ENCODE peak calls at places on chromosome 14, in nine cellular contexts. One of them, this sample, is unnamed.
A peak's percentile ranks its signal among the peaks of the same experiment; 100 is the strongest.

GRCh38 chr14:44963775-44964380 is 1.9 kb downstream of the TOGARAM1 start:
- DNase-seq in activated CD4-positive, alpha-beta T cell treated with anti-CD3 and anti-CD28 coated beads, Interleukin-2, amount 50 U/mL, for 24 hours: no peak
- DNase-seq in MV-4-11: no peak
- DNase-seq in HT1080: peak; percentile 1
- DNase-seq in NCI-H1092 treated with DMSO at 0.1 percent for 48 hours: peak; percentile 21
- DNase-seq in esophagus squamous epithelium: no peak
- DNase-seq in KG1: no peak
- DNase-seq in uterus: no peak
- DNase-seq in iPS-NIHi11: no peak
- DNase-seq in this sample: no peak

GRCh38 chr14:90381011-90381790 is 15.6 kb upstream of the CALM1 start:
- DNase-seq in activated CD4-positive, alpha-beta T cell treated with anti-CD3 and anti-CD28 coated beads, Interleukin-2, amount 50 U/mL, for 24 hours: no peak
- DNase-seq in MV-4-11: no peak
- DNase-seq in HT1080: no peak
- DNase-seq in NCI-H1092 treated with DMSO at 0.1 percent for 48 hours: peak; percentile 57
- DNase-seq in esophagus squamous epithelium: no peak
- DNase-seq in KG1: no peak
- DNase-seq in uterus: peak; percentile 50
- DNase-seq in iPS-NIHi11: no peak
- DNase-seq in this sample: no peak

GRCh38 chr14:92551066-92551841 is 37.7 kb downstream of the RIN3 start:
- DNase-seq in activated CD4-positive, alpha-beta T cell treated with anti-CD3 and anti-CD28 coated beads, Interleukin-2, amount 50 U/mL, for 24 hours: no peak
- DNase-seq in MV-4-11: peak; percentile 66
- DNase-seq in HT1080: no peak
- DNase-seq in NCI-H1092 treated with DMSO at 0.1 percent for 48 hours: no peak
- DNase-seq in esophagus squamous epithelium: no peak
- DNase-seq in KG1: no peak
- DNase-seq in uterus: no peak
- DNase-seq in iPS-NIHi11: no peak
- DNase-seq in this sample: no peak

GRCh38 chr14:104223101-104223809 is 84.9 kb downstream of the KIF26A start:
- DNase-seq in activated CD4-positive, alpha-beta T cell treated with anti-CD3 and anti-CD28 coated beads, Interleukin-2, amount 50 U/mL, for 24 hours: no peak
- DNase-seq in MV-4-11: no peak
- DNase-seq in HT1080: no peak
- DNase-seq in NCI-H1092 treated with DMSO at 0.1 percent for 48 hours: peak; percentile 11
- DNase-seq in esophagus squamous epithelium: no peak
- DNase-seq in KG1: no peak
- DNase-seq in uterus: no peak
- DNase-seq in iPS-NIHi11: peak; percentile 55
- DNase-seq in this sample: no peak

GRCh38 chr14:24232645-24233537 is at the start of gene GMPR2:
- DNase-seq in activated CD4-positive, alpha-beta T cell treated with anti-CD3 and anti-CD28 coated beads, Interleukin-2, amount 50 U/mL, for 24 hours: no peak
- DNase-seq in MV-4-11: no peak
- DNase-seq in HT1080: no peak
- DNase-seq in NCI-H1092 treated with DMSO at 0.1 percent for 48 hours: no peak
- DNase-seq in esophagus squamous epithelium: no peak
- DNase-seq in KG1: no peak
- DNase-seq in uterus: no peak
- DNase-seq in iPS-NIHi11: peak; percentile 73
- DNase-seq in this sample: no peak

GRCh38 chr14:54610051-54610977 is 43.4 kb downstream of the SAMD4A start:
- DNase-seq in activated CD4-positive, alpha-beta T cell treated with anti-CD3 and anti-CD28 coated beads, Interleukin-2, amount 50 U/mL, for 24 hours: no peak
- DNase-seq in MV-4-11: no peak
- DNase-seq in HT1080: no peak
- DNase-seq in NCI-H1092 treated with DMSO at 0.1 percent for 48 hours: no peak
- DNase-seq in esophagus squamous epithelium: no peak
- DNase-seq in KG1: no peak
- DNase-seq in uterus: no peak
- DNase-seq in iPS-NIHi11: no peak
- DNase-seq in this sample: no peak

GRCh38 chr14:95183082-95183481 is 25.8 kb upstream of the DICER1 start:
- DNase-seq in activated CD4-positive, alpha-beta T cell treated with anti-CD3 and anti-CD28 coated beads, Interleukin-2, amount 50 U/mL, for 24 hours: no peak
- DNase-seq in MV-4-11: no peak
- DNase-seq in HT1080: no peak
- DNase-seq in NCI-H1092 treated with DMSO at 0.1 percent for 48 hours: no peak
- DNase-seq in esophagus squamous epithelium: no peak
- DNase-seq in KG1: no peak
- DNase-seq in uterus: no peak
- DNase-seq in iPS-NIHi11: no peak
- DNase-seq in this sample: no peak

GRCh38 chr14:68539839-68540238 is 253.0 kb downstream of the ZFP36L1 start:
- DNase-seq in activated CD4-positive, alpha-beta T cell treated with anti-CD3 and anti-CD28 coated beads, Interleukin-2, amount 50 U/mL, for 24 hours: no peak
- DNase-seq in MV-4-11: no peak
- DNase-seq in HT1080: no peak
- DNase-seq in NCI-H1092 treated with DMSO at 0.1 percent for 48 hours: no peak
- DNase-seq in esophagus squamous epithelium: no peak
- DNase-seq in KG1: no peak
- DNase-seq in uterus: no peak
- DNase-seq in iPS-NIHi11: no peak
- DNase-seq in this sample: no peak

GRCh38 chr14:76990084-76990483 is 38.4 kb downstream of the IRF2BPL start:
- DNase-seq in activated CD4-positive, alpha-beta T cell treated with anti-CD3 and anti-CD28 coated beads, Interleukin-2, amount 50 U/mL, for 24 hours: no peak
- DNase-seq in MV-4-11: no peak
- DNase-seq in HT1080: no peak
- DNase-seq in NCI-H1092 treated with DMSO at 0.1 percent for 48 hours: no peak
- DNase-seq in esophagus squamous epithelium: no peak
- DNase-seq in KG1: no peak
- DNase-seq in uterus: no peak
- DNase-seq in iPS-NIHi11: no peak
- DNase-seq in this sample: no peak

GRCh38 chr14:69268763-69269162 is 8.8 kb downstream of the GALNT16 start:
- DNase-seq in activated CD4-positive, alpha-beta T cell treated with anti-CD3 and anti-CD28 coated beads, Interleukin-2, amount 50 U/mL, for 24 hours: no peak
- DNase-seq in MV-4-11: no peak
- DNase-seq in HT1080: peak; percentile 87
- DNase-seq in NCI-H1092 treated with DMSO at 0.1 percent for 48 hours: no peak
- DNase-seq in esophagus squamous epithelium: no peak
- DNase-seq in KG1: no peak
- DNase-seq in uterus: no peak
- DNase-seq in iPS-NIHi11: no peak
- DNase-seq in this sample: no peak

GRCh38 chr14:96078687-96079016 is 39.5 kb downstream of the C14orf132 start:
- DNase-seq in activated CD4-positive, alpha-beta T cell treated with anti-CD3 and anti-CD28 coated beads, Interleukin-2, amount 50 U/mL, for 24 hours: no peak
- DNase-seq in MV-4-11: no peak
- DNase-seq in HT1080: no peak
- DNase-seq in NCI-H1092 treated with DMSO at 0.1 percent for 48 hours: no peak
- DNase-seq in esophagus squamous epithelium: no peak
- DNase-seq in KG1: no peak
- DNase-seq in uterus: no peak
- DNase-seq in iPS-NIHi11: no peak
- DNase-seq in this sample: no peak

GRCh38 chr14:77099425-77100167 is 1.5 kb downstream of the CIPC start:
- DNase-seq in activated CD4-positive, alpha-beta T cell treated with anti-CD3 and anti-CD28 coated beads, Interleukin-2, amount 50 U/mL, for 24 hours: no peak
- DNase-seq in MV-4-11: peak; percentile 73
- DNase-seq in HT1080: peak; percentile 41
- DNase-seq in NCI-H1092 treated with DMSO at 0.1 percent for 48 hours: peak; percentile 53
- DNase-seq in esophagus squamous epithelium: no peak
- DNase-seq in KG1: no peak
- DNase-seq in uterus: no peak
- DNase-seq in iPS-NIHi11: no peak
- DNase-seq in this sample: peak; percentile 46

GRCh38 chr14:87745507-87746118 is 247.4 kb downstream of the GALC start:
- DNase-seq in activated CD4-positive, alpha-beta T cell treated with anti-CD3 and anti-CD28 coated beads, Interleukin-2, amount 50 U/mL, for 24 hours: no peak
- DNase-seq in MV-4-11: peak; percentile 71
- DNase-seq in HT1080: peak; percentile 54
- DNase-seq in NCI-H1092 treated with DMSO at 0.1 percent for 48 hours: no peak
- DNase-seq in esophagus squamous epithelium: no peak
- DNase-seq in KG1: no peak
- DNase-seq in uterus: no peak
- DNase-seq in iPS-NIHi11: peak; percentile 63
- DNase-seq in this sample: no peak

GRCh38 chr14:93619176-93619793 is 169.0 kb downstream of the PRIMA1 start:
- DNase-seq in activated CD4-positive, alpha-beta T cell treated with anti-CD3 and anti-CD28 coated beads, Interleukin-2, amount 50 U/mL, for 24 hours: no peak
- DNase-seq in MV-4-11: peak; percentile 61
- DNase-seq in HT1080: peak; percentile 2
- DNase-seq in NCI-H1092 treated with DMSO at 0.1 percent for 48 hours: peak; percentile 26
- DNase-seq in esophagus squamous epithelium: no peak
- DNase-seq in KG1: peak; percentile 29
- DNase-seq in uterus: no peak
- DNase-seq in iPS-NIHi11: peak; percentile 62
- DNase-seq in this sample: no peak